ENCODE peak calls at places on chromosomes 12 and 14, in seven cellular contexts. One of them, this sample, is unnamed.

GRCh38 chr12:128853321-128854197 is at the start of gene GLT1D1:
- DNase-seq in fibroblast of villous mesenchyme: no peak
- DNase-seq in Calu3: no peak
- DNase-seq in HCT116: no peak
- DNase-seq in NCI-H1930: peak
- DNase-seq in germinal center: peak
- DNase-seq in H1: no peak
- DNase-seq in this sample: peak

GRCh38 chr14:100721568-100721967 is 5.1 kb upstream of the DLK1 start:
- DNase-seq in germinal center: no peak
- DNase-seq in HCT116: no peak
- DNase-seq in NCI-H1930: no peak
- DNase-seq in fibroblast of villous mesenchyme: no peak
- DNase-seq in H1: no peak
- DNase-seq in Calu3: no peak
- DNase-seq in this sample: no peak

GRCh38 chr12:57614178-57614947 is 3.1 kb downstream of the ARHGEF25 start:
- DNase-seq in HCT116: peak
- DNase-seq in NCI-H1930: no peak
- DNase-seq in H1: no peak
- DNase-seq in germinal center: peak
- DNase-seq in fibroblast of villous mesenchyme: no peak
- DNase-seq in Calu3: no peak
- DNase-seq in this sample: peak

GRCh38 chr12:6063379-6063735 is 61.1 kb downstream of the VWF start:
- DNase-seq in fibroblast of villous mesenchyme: no peak
- DNase-seq in NCI-H1930: no peak
- DNase-seq in germinal center: no peak
- DNase-seq in H1: no peak
- DNase-seq in HCT116: no peak
- DNase-seq in Calu3: no peak
- DNase-seq in this sample: no peak

GRCh38 chr12:48118491-48118890 is 673 bp upstream of the PFKM start:
- DNase-seq in HCT116: no peak
- DNase-seq in fibroblast of villous mesenchyme: no peak
- DNase-seq in Calu3: no peak
- DNase-seq in germinal center: no peak
- DNase-seq in NCI-H1930: no peak
- DNase-seq in H1: no peak
- DNase-seq in this sample: peak

GRCh38 chr14:71675126-71675901 is 256.9 kb upstream of the RGS6 start:
- DNase-seq in germinal center: no peak
- DNase-seq in NCI-H1930: no peak
- DNase-seq in H1: peak
- DNase-seq in fibroblast of villous mesenchyme: no peak
- DNase-seq in Calu3: no peak
- DNase-seq in HCT116: no peak
- DNase-seq in this sample: peak

GRCh38 chr12:79933580-79934264 is 1.2 kb downstream of the PPP1R12A start:
- DNase-seq in H1: no peak
- DNase-seq in NCI-H1930: no peak
- DNase-seq in fibroblast of villous mesenchyme: peak
- DNase-seq in HCT116: no peak
- DNase-seq in germinal center: peak
- DNase-seq in Calu3: no peak
- DNase-seq in this sample: peak

GRCh38 chr12:123950476-123951169 is 22.0 kb downstream of the CCDC92 start:
- DNase-seq in fibroblast of villous mesenchyme: no peak
- DNase-seq in H1: no peak
- DNase-seq in Calu3: no peak
- DNase-seq in germinal center: no peak
- DNase-seq in HCT116: no peak
- DNase-seq in NCI-H1930: no peak
- DNase-seq in this sample: peak

GRCh38 chr12:48972213-48973021 is 882 bp upstream of the WNT10B start:
- DNase-seq in NCI-H1930: no peak
- DNase-seq in Calu3: no peak
- DNase-seq in fibroblast of villous mesenchyme: no peak
- DNase-seq in H1: no peak
- DNase-seq in germinal center: no peak
- DNase-seq in HCT116: no peak
- DNase-seq in this sample: peak

GRCh38 chr14:22178330-22178981 is 410.6 kb downstream of the DAD1 start:
- DNase-seq in H1: no peak
- DNase-seq in fibroblast of villous mesenchyme: no peak
- DNase-seq in germinal center: no peak
- DNase-seq in HCT116: no peak
- DNase-seq in Calu3: no peak
- DNase-seq in NCI-H1930: no peak
- DNase-seq in this sample: no peak

GRCh38 chr12:80170915-80171314 is 71.6 kb downstream of the OTOGL start:
- DNase-seq in fibroblast of villous mesenchyme: no peak
- DNase-seq in HCT116: no peak
- DNase-seq in NCI-H1930: no peak
- DNase-seq in H1: no peak
- DNase-seq in Calu3: no peak
- DNase-seq in germinal center: no peak
- DNase-seq in this sample: no peak

GRCh38 chr12:104218935-104219334 is 3.4 kb downstream of the TXNRD1 start:
- DNase-seq in germinal center: no peak
- DNase-seq in H1: no peak
- DNase-seq in Calu3: no peak
- DNase-seq in NCI-H1930: no peak
- DNase-seq in fibroblast of villous mesenchyme: peak
- DNase-seq in HCT116: peak
- DNase-seq in this sample: no peak

GRCh38 chr12:13093191-13093849 is 10.1 kb downstream of the GSG1 start:
- DNase-seq in NCI-H1930: no peak
- DNase-seq in Calu3: no peak
- DNase-seq in fibroblast of villous mesenchyme: no peak
- DNase-seq in H1: no peak
- DNase-seq in germinal center: no peak
- DNase-seq in HCT116: no peak
- DNase-seq in this sample: no peak

GRCh38 chr14:68476212-68476964 is 316.5 kb downstream of the ZFP36L1 start:
- DNase-seq in NCI-H1930: no peak
- DNase-seq in HCT116: no peak
- DNase-seq in germinal center: peak
- DNase-seq in Calu3: no peak
- DNase-seq in H1: no peak
- DNase-seq in fibroblast of villous mesenchyme: peak
- DNase-seq in this sample: no peak

GRCh38 chr14:105317546-105317945 is 3.0 kb downstream of the PACS2 start:
- DNase-seq in H1: no peak
- DNase-seq in HCT116: no peak
- DNase-seq in germinal center: no peak
- DNase-seq in fibroblast of villous mesenchyme: peak
- DNase-seq in NCI-H1930: no peak
- DNase-seq in Calu3: no peak
- DNase-seq in this sample: peak

GRCh38 chr12:68317047-68317667 is 15.0 kb downstream of the MDM1 start:
- DNase-seq in HCT116: peak
- DNase-seq in H1: no peak
- DNase-seq in Calu3: peak
- DNase-seq in germinal center: peak
- DNase-seq in NCI-H1930: peak
- DNase-seq in fibroblast of villous mesenchyme: peak
- DNase-seq in this sample: no peak

GRCh38 chr14:61568572-61569011 is 126.7 kb upstream of the HIF1A start:
- DNase-seq in Calu3: peak
- DNase-seq in fibroblast of villous mesenchyme: no peak
- DNase-seq in germinal center: peak
- DNase-seq in HCT116: no peak
- DNase-seq in H1: no peak
- DNase-seq in NCI-H1930: no peak
- DNase-seq in this sample: peak

GRCh38 chr14:65333926-65334687 is 78.4 kb upstream of the FUT8 start:
- DNase-seq in HCT116: no peak
- DNase-seq in H1: no peak
- DNase-seq in NCI-H1930: no peak
- DNase-seq in fibroblast of villous mesenchyme: peak
- DNase-seq in Calu3: no peak
- DNase-seq in germinal center: no peak
- DNase-seq in this sample: peak

GRCh38 chr12:7411343-7411742 is 32.6 kb downstream of the CD163L1 start:
- DNase-seq in germinal center: no peak
- DNase-seq in NCI-H1930: no peak
- DNase-seq in Calu3: no peak
- DNase-seq in H1: no peak
- DNase-seq in fibroblast of villous mesenchyme: no peak
- DNase-seq in HCT116: no peak
- DNase-seq in this sample: no peak

GRCh38 chr14:78946949-78947348 is 776.8 kb downstream of the NRXN3 start:
- DNase-seq in H1: no peak
- DNase-seq in germinal center: no peak
- DNase-seq in NCI-H1930: no peak
- DNase-seq in fibroblast of villous mesenchyme: no peak
- DNase-seq in Calu3: no peak
- DNase-seq in HCT116: no peak
- DNase-seq in this sample: no peak

GRCh38 chr14:104161601-104162367 is 23.4 kb downstream of the KIF26A start:
- DNase-seq in HCT116: no peak
- DNase-seq in germinal center: no peak
- DNase-seq in H1: no peak
- DNase-seq in fibroblast of villous mesenchyme: no peak
- DNase-seq in NCI-H1930: no peak
- DNase-seq in Calu3: no peak
- DNase-seq in this sample: no peak

GRCh38 chr12:124350491-124350890 is 55.6 kb downstream of the RFLNA start:
- DNase-seq in fibroblast of villous mesenchyme: no peak
- DNase-seq in germinal center: no peak
- DNase-seq in H1: no peak
- DNase-seq in NCI-H1930: no peak
- DNase-seq in Calu3: no peak
- DNase-seq in HCT116: no peak
- DNase-seq in this sample: no peak

GRCh38 chr14:77027538-77028383 is 747 bp downstream of the IRF2BPL start:
- DNase-seq in HCT116: no peak
- DNase-seq in germinal center: peak
- DNase-seq in H1: no peak
- DNase-seq in Calu3: peak
- DNase-seq in NCI-H1930: no peak
- DNase-seq in fibroblast of villous mesenchyme: peak
- DNase-seq in this sample: peak

This sample was measured in H7.